ENCODE peak calls at places on chromosome 20, in five cellular contexts. K is gastrocnemius medialis; Z is stimulated activated CD4-positive, alpha-beta T cell treated with anti-CD3 and anti-CD28 coated beads, TNF-alpha, amount 100 ng/mL, for 4 hours; F is aorta; V is EH. C is an unnamed sample.

GRCh38 chr20:17896771-17897369 is 71.7 kb downstream of the SNX5 start:
- DNase-seq in K (no peak), Z (no peak), F (no peak), V (no peak), C (no peak)

GRCh38 chr20:20894280-20894679 is 181.8 kb upstream of the RALGAPA2 start:
- DNase-seq in K (no peak), Z (no peak), F (no peak), V (no peak), C (no peak)

GRCh38 chr20:8131598-8132014 is 460 bp upstream of the PLCB1 start:
- DNase-seq in K (no peak), Z (no peak), F (no peak), V (peak; percentile 69), C (no peak)

GRCh38 chr20:61933951-61934715 is 131.5 kb downstream of the TAF4 start:
- DNase-seq in K (no peak), Z (no peak), F (peak; percentile 56), V (no peak), C (no peak)

GRCh38 chr20:62602550-62602949 is 39.8 kb upstream of the SLCO4A1 start:
- DNase-seq in K (no peak), Z (no peak), F (no peak), V (no peak), C (no peak)

GRCh38 chr20:62636446-62636845 is 5.9 kb upstream of the SLCO4A1 start:
- DNase-seq in K (no peak), Z (no peak), F (no peak), V (no peak), C (no peak)

GRCh38 chr20:50996901-50997830 is 25.7 kb downstream of the KCNG1 start:
- DNase-seq in K (no peak), Z (no peak), F (no peak), V (peak; percentile 58), C (peak; percentile 3)

GRCh38 chr20:14700641-14700965 is 363.2 kb upstream of the FLRT3 start:
- DNase-seq in K (no peak), Z (no peak), F (no peak), V (peak; percentile 22), C (no peak)

GRCh38 chr20:41649489-41649888 is 31.3 kb upstream of the CHD6 start:
- DNase-seq in K (no peak), Z (no peak), F (no peak), V (no peak), C (no peak)

GRCh38 chr20:60465439-60465838 is 507.2 kb downstream of the CDH26 start:
- DNase-seq in K (no peak), Z (no peak), F (no peak), V (no peak), C (no peak)

GRCh38 chr20:49906101-49906604 is 9.2 kb downstream of the SPATA2 start:
- DNase-seq in K (no peak), Z (no peak), F (no peak), V (no peak), C (no peak)

GRCh38 chr20:58892126-58892931 is 39.8 kb downstream of the GNAS start:
- DNase-seq in K (peak; percentile 75), Z (peak; percentile 64), F (peak; percentile 92), V (peak; percentile 67), C (peak; percentile 72)

GRCh38 chr20:11403711-11404110 is 514.0 kb upstream of the BTBD3 start:
- DNase-seq in K (no peak), Z (no peak), F (no peak), V (peak; percentile 76), C (no peak)

GRCh38 chr20:54061106-54061881 is 9.1 kb downstream of the BCAS1 start:
- DNase-seq in K (no peak), Z (no peak), F (no peak), V (peak; percentile 31), C (no peak)

GRCh38 chr20:44166008-44166407 is 21.0 kb downstream of the JPH2 start:
- DNase-seq in K (no peak), Z (no peak), F (no peak), V (peak; percentile 88), C (no peak)

GRCh38 chr20:24423291-24423690 is 46.1 kb upstream of the SYNDIG1 start:
- DNase-seq in K (no peak), Z (no peak), F (no peak), V (no peak), C (no peak)

GRCh38 chr20:20849126-20849525 is 136.7 kb upstream of the RALGAPA2 start:
- DNase-seq in K (no peak), Z (no peak), F (no peak), V (no peak), C (peak; percentile 68)